ENCODE peak calls at places on chromosomes 13 and 19, in five cellular contexts. F, R, U, D and K are unnamed samples.

GRCh38 chr19:42480335-42481095 is 37.8 kb upstream of the CXCL17 start:
- DNase-seq in F (no peak), R (no peak), D (no peak), U (peak; percentile 50), K (peak; percentile 73)

GRCh38 chr19:8421484-8422461 is 8.7 kb downstream of the MARCHF2 start:
- DNase-seq in R (no peak), U (no peak), F (no peak), D (no peak), K (no peak)

GRCh38 chr13:77827350-77827749 is 91.3 kb downstream of the EDNRB start:
- DNase-seq in D (no peak), F (no peak), R (no peak), U (no peak), K (no peak)

GRCh38 chr19:12996542-12997094 is 1.3 kb downstream of the NFIX start:
- DNase-seq in U (no peak), D (no peak), R (no peak), F (peak; percentile 63), K (no peak)

GRCh38 chr13:109964164-109964563 is 177.8 kb upstream of the IRS2 start:
- DNase-seq in R (no peak), D (no peak), U (no peak), F (no peak), K (no peak)

GRCh38 chr19:30441011-30441410 is 68.8 kb downstream of the ZNF536 start:
- DNase-seq in U (no peak), F (no peak), D (no peak), R (no peak), K (no peak)

GRCh38 chr19:8615813-8616596 is 5.5 kb upstream of the ADAMTS10 start:
- DNase-seq in D (peak; percentile 34), U (peak; percentile 73), R (peak; percentile 79), F (no peak), K (no peak)

GRCh38 chr13:25928941-25929505 is 122.8 kb downstream of the SHISA2 start:
- DNase-seq in D (no peak), F (no peak), R (no peak), U (peak; percentile 43), K (no peak)

GRCh38 chr13:99988469-99989375 is 7.1 kb downstream of the ZIC2 start:
- DNase-seq in F (no peak), D (no peak), R (no peak), U (no peak), K (no peak)

GRCh38 chr19:1205114-1206062 is at the start of gene STK11:
- DNase-seq in U (peak; percentile 96), D (peak; percentile 100), F (peak; percentile 99), R (peak; percentile 99), K (peak; percentile 82)

DNA sequence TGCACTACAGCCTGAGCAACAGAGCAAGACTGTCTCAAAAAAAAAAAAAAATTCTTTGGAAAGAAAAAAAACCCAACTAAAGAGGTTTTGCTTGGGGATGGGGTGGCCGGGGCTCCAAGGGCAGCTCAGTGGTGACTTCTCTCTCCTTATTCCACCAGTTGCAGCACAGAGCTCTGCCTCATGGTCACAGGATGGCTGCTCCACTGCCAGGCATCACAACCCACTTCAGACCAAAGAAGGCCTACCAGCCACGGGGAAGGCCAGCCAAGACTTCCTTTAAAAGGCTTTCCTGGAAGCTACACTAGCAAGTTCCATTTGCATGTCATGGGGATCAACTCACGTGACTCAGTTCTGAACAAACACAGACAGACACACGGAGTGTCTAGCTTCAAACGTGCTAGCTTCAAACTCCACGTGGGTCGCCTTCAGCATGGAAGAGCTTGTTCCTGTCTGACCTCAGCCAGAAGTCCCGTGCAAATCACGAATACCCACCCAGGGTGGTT is 13.2 kb upstream of the EIF3G start:
- DNase-seq in F (no peak), U (no peak), D (no peak), R (no peak), K (no peak)
- H3K36me3 ChIP-seq in F (peaks cover 15% of the 10 kb centered on the region), U (peaks cover 44% of the 10 kb centered on the region), D (peaks cover 61% of the 10 kb centered on the region), R (peaks cover 43% of the 10 kb centered on the region), K (peaks cover 14% of the 10 kb centered on the region)

GRCh38 chr13:21319869-21320641 is 139.0 kb downstream of the ZDHHC20 start:
- DNase-seq in F (no peak), U (no peak), D (no peak), R (no peak), K (no peak)
- TF ChIP-seq CTCF in F (no peak), U (no peak), D (no peak), R (no peak), K (no peak)

DNA sequence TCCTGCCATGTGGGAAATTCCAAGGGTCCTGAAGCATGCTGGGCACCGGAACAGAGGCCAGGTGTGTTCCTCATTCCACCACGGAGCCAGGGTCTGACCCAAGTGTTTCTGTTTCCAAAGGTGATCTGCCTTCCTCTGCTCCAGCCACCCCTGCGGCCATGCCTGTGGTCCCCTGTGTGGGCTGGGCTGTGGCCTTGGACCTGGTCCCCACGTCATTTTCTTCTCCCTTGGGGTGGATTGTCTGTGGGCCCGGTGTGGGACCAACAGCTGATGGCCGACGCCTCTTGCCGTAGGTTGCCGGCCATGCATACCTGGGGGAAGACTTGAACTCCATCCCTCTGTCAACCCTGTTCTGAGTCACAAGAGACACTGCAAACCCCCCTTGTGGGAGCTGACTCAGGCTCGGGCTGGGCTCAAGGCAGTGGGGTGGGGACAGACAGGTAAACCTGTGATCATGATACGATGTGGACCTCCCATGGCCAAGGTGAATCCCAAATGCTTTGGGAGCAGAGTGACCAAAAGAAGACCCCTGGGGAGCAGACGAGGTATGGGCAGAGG is 35.0 kb downstream of the ATP11A start:
- DNase-seq in D (no peak), R (no peak), F (no peak), U (no peak), K (peak; percentile 41)
- H3K4me3 ChIP-seq in D (no peak overlapping the region), R (no peak overlapping the region), F (no peak overlapping the region), U (no peak overlapping the region), K (no peak overlapping the region)

GRCh38 chr13:114008964-114009589 is 35.2 kb upstream of the C13orf46 start:
- DNase-seq in D (no peak), U (no peak), R (no peak), F (peak; percentile 15), K (no peak)

GRCh38 chr13:114012141-114012540 is 38.3 kb upstream of the C13orf46 start:
- DNase-seq in D (no peak), F (peak; percentile 29), U (no peak), R (no peak), K (no peak)

GRCh38 chr13:114009590-114010400 is 35.9 kb upstream of the C13orf46 start:
- DNase-seq in U (no peak), F (peak; percentile 38), D (peak; percentile 10), R (no peak), K (no peak)

GRCh38 chr13:114011226-114011625 is 37.4 kb upstream of the C13orf46 start:
- DNase-seq in U (no peak), D (peak; percentile 13), R (no peak), F (peak; percentile 38), K (no peak)

DNA sequence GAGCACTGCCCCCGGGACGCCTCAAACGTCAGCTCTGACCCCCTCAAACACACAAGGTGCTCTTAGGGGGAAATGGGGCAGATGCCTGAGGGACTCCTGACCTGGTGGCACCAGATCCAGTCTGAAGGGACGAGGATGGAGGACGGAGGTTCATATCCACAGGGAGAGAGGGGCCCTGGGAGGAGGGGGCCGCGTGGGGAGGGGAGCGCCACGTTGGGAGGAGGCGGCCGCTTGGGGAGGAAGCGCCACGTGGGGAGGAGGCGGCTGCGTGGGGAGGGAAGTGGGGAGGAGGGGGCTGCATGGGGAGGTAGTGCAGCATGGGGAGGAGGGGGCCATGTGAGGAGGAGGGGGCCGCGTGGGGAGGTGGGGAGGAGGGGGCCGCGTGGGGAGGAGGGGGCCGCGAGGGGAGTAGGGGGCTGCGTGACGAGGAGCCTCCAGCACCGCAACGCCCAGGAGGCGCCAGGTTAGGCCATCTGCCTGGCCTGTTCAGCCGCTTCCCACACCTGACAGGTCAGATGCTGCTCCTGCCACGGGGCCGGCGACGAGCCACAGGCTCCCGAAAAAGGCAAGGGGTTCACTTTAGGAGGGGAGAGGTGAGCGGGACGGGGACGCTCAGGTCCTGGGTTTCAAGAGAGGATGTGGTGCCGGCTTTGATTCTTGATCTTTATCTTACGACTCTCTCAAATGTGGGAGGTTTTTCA is 36.7 kb upstream of the C13orf46 start:
- DNase-seq in F (peak; percentile 42), D (peak; percentile 15), R (no peak), U (no peak), K (no peak)
- H3K36me3 ChIP-seq in F (no peaks in the 10 kb centered on the region), D (peaks cover 49% of the 10 kb centered on the region), R (peaks cover 35% of the 10 kb centered on the region), U (peaks cover 57% of the 10 kb centered on the region), K (no peaks in the 10 kb centered on the region)

DNA sequence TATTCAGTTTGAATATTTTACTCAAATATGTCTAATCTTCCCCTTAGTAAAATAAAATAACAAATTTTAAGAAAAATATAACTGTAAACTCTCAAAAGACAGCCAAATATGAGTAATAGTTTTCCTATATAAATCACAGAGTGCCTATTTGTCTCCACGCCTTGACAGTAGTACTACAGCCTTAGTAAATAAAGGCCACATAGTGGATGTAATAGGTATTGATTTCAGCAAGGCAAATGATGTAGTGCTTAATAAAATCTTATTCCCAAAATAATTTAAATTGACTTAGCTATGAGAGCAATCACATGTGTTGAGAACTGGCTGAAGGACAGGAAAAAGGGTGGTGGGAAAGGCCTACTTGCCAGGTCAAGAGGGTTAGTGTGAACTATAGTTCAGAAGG is 747.2 kb downstream of the OLFM4 start:
- DNase-seq in F (no peak), D (no peak), U (no peak), R (no peak), K (no peak)
- TF ChIP-seq CTCF in F (no peak), D (no peak), U (no peak), R (no peak), K (no peak)

DNA sequence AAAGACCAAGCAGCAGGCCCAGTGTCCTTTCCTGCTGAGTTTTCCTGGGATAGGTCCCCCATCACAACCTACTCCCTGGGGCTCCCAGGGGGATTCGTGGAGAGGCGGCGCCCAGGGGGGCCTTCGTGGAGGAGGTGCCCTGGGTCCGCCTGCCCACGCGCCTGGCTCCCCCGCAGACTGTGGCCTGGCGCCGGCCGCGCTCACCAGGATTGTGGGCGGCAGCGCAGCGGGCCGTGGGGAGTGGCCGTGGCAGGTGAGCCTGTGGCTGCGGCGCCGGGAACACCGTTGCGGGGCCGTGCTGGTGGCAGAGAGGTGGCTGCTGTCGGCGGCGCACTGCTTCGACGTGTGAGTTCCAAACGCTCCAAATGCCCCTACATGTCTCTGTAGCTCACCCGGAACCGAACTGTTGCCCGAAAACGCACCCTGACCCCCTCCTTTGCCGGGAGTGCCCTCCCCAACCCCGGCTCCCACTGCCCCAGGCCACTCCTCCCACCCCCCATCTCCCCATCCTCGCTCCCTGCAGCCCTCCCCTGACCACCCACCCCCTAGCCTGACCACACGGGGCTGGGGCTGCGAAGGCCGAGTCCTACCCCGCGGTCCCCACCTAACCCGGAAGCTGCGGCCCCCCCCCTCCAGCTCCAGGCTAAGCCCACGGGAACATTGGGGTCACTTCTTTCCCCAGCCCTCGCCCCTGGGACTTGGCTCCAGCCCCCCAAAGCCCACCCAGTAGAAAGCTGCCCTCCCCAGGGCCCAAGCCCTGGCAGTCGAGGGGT is 3.3 kb downstream of the TIMM13 start:
- DNase-seq in U (no peak), D (no peak), R (no peak), F (no peak), K (no peak)
- H3K4me3 ChIP-seq in U (no peak overlapping the region), D (no peak overlapping the region), R (no peak overlapping the region), F (no peak overlapping the region), K (no peak overlapping the region)

GRCh38 chr19:39469036-39469435 is 11.6 kb upstream of the TIMM50 start:
- DNase-seq in U (no peak), D (no peak), R (no peak), F (no peak), K (no peak)
- H3K36me3 ChIP-seq in U (peaks cover 96% of the 10 kb centered on the region), D (peaks cover 100% of the 10 kb centered on the region), R (peaks cover 98% of the 10 kb centered on the region), F (peaks cover 21% of the 10 kb centered on the region), K (peaks cover 66% of the 10 kb centered on the region)

GRCh38 chr13:111539791-111540446 is 219.5 kb downstream of the TEX29 start:
- DNase-seq in F (no peak), R (no peak), U (no peak), D (no peak), K (no peak)
- TF ChIP-seq CTCF in F (no peak), R (no peak), U (no peak), D (no peak), K (no peak)